ENCODE peak calls at places on chromosomes 12 and 14, in seven cellular contexts. I is K562, C is HepG2, O is GM12891, P is H1, L is SK-N-SH, Y is GM12878. R is an unnamed sample.

GRCh38 chr12:2877959-2878732 is 1.1 kb downstream of the RHNO1 start:
- DNase-seq in P (no peak), I (no peak), C (no peak), L (no peak), O (no peak), Y (no peak), R (no peak)

GRCh38 chr12:6824962-6825381 is 3.2 kb upstream of the P3H3 start:
- DNase-seq in L (no peak), Y (no peak), I (no peak), C (no peak), O (no peak), P (no peak), R (no peak)

GRCh38 chr14:50270932-50271331 is 39.6 kb upstream of the SOS2 start:
- DNase-seq in P (no peak), Y (no peak), L (no peak), I (no peak), O (no peak), C (no peak), R (no peak)

GRCh38 chr12:66636771-66637170 is 42.1 kb downstream of the GRIP1 start:
- DNase-seq in I (no peak), Y (no peak), C (no peak), P (no peak), L (no peak), O (no peak), R (no peak)

GRCh38 chr12:97308576-97309198 is 153.9 kb upstream of the RMST start:
- DNase-seq in O (no peak), L (no peak), Y (peak), P (no peak), I (peak), C (peak), R (no peak)

GRCh38 chr12:34400986-34401658 is 378.8 kb downstream of the ALG10 start:
- DNase-seq in I (peak), O (no peak), C (no peak), P (no peak), Y (no peak), L (peak), R (no peak)

GRCh38 chr14:97177016-97177415 is 379.8 kb downstream of the VRK1 start:
- DNase-seq in Y (no peak), P (no peak), O (no peak), I (no peak), C (peak), L (peak), R (no peak)

GRCh38 chr12:65171870-65172269 is 2.5 kb downstream of the LEMD3 start:
- DNase-seq in Y (no peak), O (no peak), L (no peak), C (no peak), P (no peak), I (no peak), R (no peak)

GRCh38 chr12:65339161-65339560 is 60.7 kb downstream of the MSRB3 start:
- DNase-seq in L (no peak), O (no peak), C (no peak), I (no peak), Y (no peak), P (no peak), R (no peak)

GRCh38 chr14:61277784-61278183 is 3.4 kb downstream of the TMEM30B start:
- DNase-seq in P (no peak), C (no peak), Y (no peak), I (no peak), L (no peak), O (no peak), R (no peak)

GRCh38 chr14:69535230-69535848 is 39.3 kb downstream of the CCDC177 start:
- DNase-seq in C (peak), P (no peak), Y (no peak), I (peak), L (peak), O (no peak), R (no peak)

GRCh38 chr14:96861568-96862310 is 64.6 kb downstream of the VRK1 start:
- DNase-seq in P (peak), I (peak), C (peak), O (no peak), L (no peak), Y (no peak), R (no peak)

GRCh38 chr14:105974902-105975301 is 448.5 kb downstream of the TMEM121 start:
- DNase-seq in C (peak), P (no peak), I (peak), O (no peak), Y (no peak), L (peak), R (no peak)

GRCh38 chr14:20873370-20874177 is 17.6 kb upstream of the RNASE3 start:
- DNase-seq in C (peak), L (peak), Y (no peak), O (peak), P (peak), I (peak), R (peak)

GRCh38 chr14:70886421-70887206 is 20.6 kb upstream of the PCNX1 start:
- DNase-seq in Y (peak), P (no peak), I (peak), L (no peak), C (no peak), O (no peak), R (no peak)

GRCh38 chr12:109873653-109874052 is 6.7 kb downstream of the GLTP start:
- DNase-seq in C (no peak), P (no peak), I (no peak), L (no peak), O (no peak), Y (no peak), R (no peak)

GRCh38 chr14:101103321-101103901 is 199.9 kb upstream of the RTL1 start:
- DNase-seq in Y (no peak), O (no peak), I (no peak), P (no peak), L (peak), C (no peak), R (no peak)

GRCh38 chr12:89709994-89710872 is 1.6 kb upstream of the ATP2B1 start:
- DNase-seq in O (no peak), I (no peak), L (no peak), P (no peak), Y (no peak), C (no peak), R (no peak)

GRCh38 chr14:99137913-99138571 is 134.0 kb downstream of the BCL11B start:
- DNase-seq in I (peak), O (no peak), P (no peak), Y (no peak), C (no peak), L (no peak), R (no peak)

GRCh38 chr14:51544426-51544825 is 107.3 kb upstream of the FRMD6 start:
- DNase-seq in O (no peak), C (no peak), Y (no peak), P (no peak), I (no peak), L (no peak), R (no peak)

GRCh38 chr14:91149462-91149861 is 35.6 kb downstream of the DGLUCY start:
- DNase-seq in Y (no peak), O (no peak), C (peak), I (peak), P (no peak), L (no peak), R (no peak)

DNA sequence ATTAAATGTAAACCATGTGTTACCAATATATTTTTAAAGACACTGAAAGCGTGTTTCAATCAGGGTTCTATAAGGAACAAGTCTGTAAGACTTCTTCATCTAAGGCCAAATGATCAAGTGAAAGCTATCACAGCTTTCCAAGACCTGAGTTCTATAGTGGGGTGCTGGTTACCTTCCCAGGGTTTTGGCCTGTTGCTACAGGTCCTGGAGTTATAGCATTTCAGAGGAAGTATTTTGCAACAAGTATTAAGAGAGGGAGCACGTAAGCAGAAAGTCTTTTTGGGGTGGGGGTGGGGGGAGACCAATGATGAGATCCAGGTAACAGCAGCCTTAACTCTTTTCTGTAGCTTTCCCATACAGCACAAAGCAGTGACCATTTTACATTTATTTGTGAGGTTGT is 43.8 kb downstream of the FOXN3 start:
- DNase-seq in Y (no peak), L (no peak), C (no peak), I (no peak), O (no peak), P (no peak), R (no peak)
- TF ChIP-seq TAF1 in Y (no peak), L (no peak), C (no peak), I (no peak), O (no peak), P (no peak), R (no peak)

GRCh38 chr12:101042211-101042610 is 167.8 kb downstream of the SLC5A8 start:
- DNase-seq in C (peak), Y (no peak), I (no peak), P (no peak), O (no peak), L (no peak), R (no peak)

GRCh38 chr12:101038289-101038871 is 171.7 kb downstream of the SLC5A8 start:
- DNase-seq in I (no peak), C (no peak), P (no peak), Y (no peak), L (no peak), O (no peak), R (no peak)

GRCh38 chr12:101039848-101040531 is 170.0 kb downstream of the SLC5A8 start:
- DNase-seq in I (no peak), O (no peak), L (no peak), Y (no peak), P (no peak), C (no peak), R (no peak)

GRCh38 chr12:101044512-101045074 is 165.4 kb downstream of the SLC5A8 start:
- DNase-seq in C (no peak), I (no peak), P (no peak), O (no peak), L (no peak), Y (no peak), R (no peak)

DNA sequence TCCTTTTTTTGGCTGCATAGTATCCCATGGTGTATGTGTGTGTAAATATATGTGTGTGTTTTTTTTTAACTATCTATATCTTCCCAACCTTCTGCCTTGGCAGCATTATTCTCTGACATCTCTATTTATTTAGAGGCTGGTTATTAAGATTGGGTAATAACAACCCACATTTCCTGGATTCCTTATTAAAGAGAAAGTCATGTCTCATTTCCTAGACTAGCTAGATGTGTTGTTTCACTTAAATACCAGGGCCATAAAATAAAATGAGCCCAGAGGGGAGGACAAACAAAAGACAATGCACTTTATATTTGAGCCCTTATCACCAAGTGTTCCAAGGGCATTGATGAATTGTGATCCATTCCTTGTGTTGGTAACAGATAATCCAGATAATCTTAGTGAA is 169.1 kb downstream of the SLC5A8 start:
- DNase-seq in I (no peak), Y (no peak), P (no peak), C (no peak), L (no peak), O (no peak), R (no peak)
- TF ChIP-seq TAF1 in I (no peak), Y (no peak), P (no peak), C (no peak), L (no peak), O (no peak), R (no peak)

DNA sequence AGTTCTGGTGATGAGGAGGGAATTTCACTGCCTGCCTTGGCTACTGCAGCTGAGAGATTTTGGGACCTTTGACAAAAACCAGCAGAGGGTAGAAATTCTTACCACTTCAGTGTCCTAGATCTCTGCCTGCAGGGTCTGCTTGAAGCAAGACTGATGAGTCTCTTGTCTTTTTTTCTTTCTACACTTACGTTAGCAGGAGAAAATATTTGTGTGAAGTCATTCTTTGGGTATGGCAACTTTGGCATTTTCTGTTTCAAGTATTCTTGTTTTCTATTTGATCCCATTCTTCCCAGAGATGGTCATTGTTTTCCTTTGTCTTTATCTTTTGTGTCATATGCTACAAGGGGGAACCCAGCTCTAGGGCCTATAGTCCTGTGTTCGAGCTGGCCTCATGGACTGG is 65.6 kb upstream of the FERMT2 start:
- DNase-seq in I (no peak), C (no peak), P (no peak), Y (no peak), L (no peak), O (no peak), R (no peak)
- TF ChIP-seq TAF1 in I (no peak), C (no peak), P (no peak), Y (no peak), L (no peak), O (no peak), R (no peak)

GRCh38 chr12:85036736-85037135 is 585 bp downstream of the LRRIQ1 start:
- DNase-seq in I (no peak), L (no peak), C (no peak), Y (no peak), O (no peak), P (no peak), R (no peak)

GRCh38 chr12:85041395-85041794 is 5.2 kb downstream of the LRRIQ1 start:
- DNase-seq in O (no peak), C (no peak), Y (no peak), P (no peak), L (no peak), I (no peak), R (no peak)

GRCh38 chr12:85036241-85036707 is at the start of the genes LRRIQ1 and TSPAN19:
- DNase-seq in L (peak), O (no peak), Y (peak), P (peak), I (no peak), C (peak), R (peak)
- TF ChIP-seq TAF1 in L (no peak), O (no peak), Y (no peak), P (peak), I (no peak), C (no peak), R (no peak)

GRCh38 chr12:68119724-68120211 is 39.8 kb downstream of the IFNG start:
- DNase-seq in C (no peak), P (no peak), Y (peak), O (peak), L (no peak), I (no peak), R (peak)
- TF ChIP-seq TAF1 in C (no peak), P (no peak), Y (no peak), O (no peak), L (no peak), I (no peak), R (no peak)

GRCh38 chr14:88590173-88590572 is 27.3 kb downstream of the ZC3H14 start:
- DNase-seq in Y (no peak), O (no peak), C (no peak), I (no peak), P (no peak), L (no peak), R (no peak)
- TF ChIP-seq TAF1 in Y (no peak), O (no peak), C (no peak), I (no peak), P (no peak), L (no peak), R (no peak)

DNA sequence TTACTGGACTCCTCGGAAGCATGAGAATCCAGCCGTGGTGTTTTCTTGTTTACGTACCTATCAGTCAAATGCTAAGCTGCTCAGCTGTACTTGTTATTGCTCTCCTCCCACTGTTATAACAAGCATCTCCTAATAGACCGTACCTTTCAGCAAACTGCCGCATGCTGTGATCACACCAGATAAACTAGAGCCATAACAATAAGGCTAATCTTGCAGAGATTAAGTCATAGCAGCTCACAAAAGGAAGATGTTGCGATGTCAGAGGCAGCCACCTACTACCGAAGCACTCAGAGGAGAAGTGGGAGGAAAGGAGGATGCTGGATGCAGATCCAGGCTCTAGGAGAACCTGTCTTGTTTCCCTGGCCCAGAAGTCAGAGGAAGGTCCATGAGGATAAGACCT is 196.0 kb downstream of the GALC start:
- DNase-seq in L (no peak), Y (no peak), C (no peak), O (no peak), I (no peak), P (no peak), R (no peak)
- TF ChIP-seq TAF1 in L (no peak), Y (no peak), C (no peak), O (no peak), I (no peak), P (no peak), R (no peak)

GRCh38 chr12:48988030-48988649 is 10.0 kb downstream of the WNT1 start:
- DNase-seq in P (no peak), Y (no peak), O (peak), I (peak), L (peak), C (peak), R (no peak)
- TF ChIP-seq TAF1 in P (no peak), Y (no peak), O (no peak), I (no peak), L (no peak), C (no peak), R (no peak)

GRCh38 chr14:103730490-103731035 is 15.0 kb downstream of the ZFYVE21 start:
- DNase-seq in I (peak), P (no peak), O (no peak), C (no peak), Y (no peak), L (peak), R (no peak)
- TF ChIP-seq TAF1 in I (no peak), P (no peak), O (no peak), C (no peak), Y (no peak), L (no peak), R (no peak)